ENCODE peak calls at places on chromosomes 2 and 18, in five cellular contexts. M is HepG2, E is PC-9, Q is neural progenitor cell, H is DND-41. S is an unnamed sample.

GRCh38 chr18:24913507-24914147 is 438.3 kb downstream of the ZNF521 start:
- DNase-seq in M (no peak), Q (no peak), E (no peak), H (no peak), S (no peak)

GRCh38 chr2:156399950-156400703 is 36.1 kb upstream of the GPD2 start:
- DNase-seq in Q (peak; percentile 80), E (peak; percentile 71), H (no peak), M (peak; percentile 55), S (peak; percentile 70)

GRCh38 chr2:211103989-211104388 is 547.6 kb downstream of the CPS1 start:
- DNase-seq in E (no peak), H (no peak), Q (no peak), M (no peak), S (no peak)

GRCh38 chr2:217731805-217732204 is 271.0 kb downstream of the TNS1 start:
- DNase-seq in Q (no peak), E (no peak), H (no peak), M (no peak), S (peak; percentile 45)

GRCh38 chr2:239265681-239266435 is 135.0 kb downstream of the HDAC4 start:
- DNase-seq in E (no peak), Q (no peak), M (no peak), H (no peak), S (no peak)

GRCh38 chr2:27211241-27211942 is 449 bp upstream of the ATRAID start:
- DNase-seq in M (no peak), H (no peak), E (peak; percentile 80), Q (no peak), S (no peak)

GRCh38 chr2:131031431-131031841 is 61.8 kb downstream of the FAM168B start:
- DNase-seq in Q (no peak), M (no peak), E (no peak), H (no peak), S (no peak)

GRCh38 chr18:9811978-9812377 is 73.8 kb upstream of the TXNDC2 start:
- DNase-seq in H (no peak), M (no peak), Q (no peak), E (no peak), S (no peak)

GRCh38 chr2:98563394-98563793 is 44.9 kb downstream of the COA5 start:
- DNase-seq in H (no peak), Q (no peak), M (no peak), E (no peak), S (no peak)

GRCh38 chr2:95007061-95007609 is 18.4 kb upstream of the MAL start:
- DNase-seq in H (no peak), M (no peak), E (no peak), Q (no peak), S (no peak)

GRCh38 chr2:235588750-235589149 is 94.9 kb downstream of the AGAP1 start:
- DNase-seq in Q (no peak), H (no peak), E (no peak), M (no peak), S (no peak)

GRCh38 chr18:33264566-33264965 is 176.0 kb downstream of the CCDC178 start:
- DNase-seq in E (no peak), H (no peak), Q (no peak), M (no peak), S (no peak)

GRCh38 chr2:31950946-31951562 is 59.8 kb downstream of the MEMO1 start:
- DNase-seq in M (no peak), Q (no peak), H (no peak), E (no peak), S (no peak)

GRCh38 chr2:200021449-200022114 is 66.2 kb downstream of the MAIP1 start:
- DNase-seq in M (no peak), Q (no peak), E (no peak), H (no peak), S (no peak)

GRCh38 chr18:58042826-58043362 is 1.1 kb upstream of the NEDD4L start:
- DNase-seq in M (no peak), Q (peak; percentile 31), H (no peak), E (no peak), S (peak; percentile 6)

GRCh38 chr2:27122791-27123190 is 824 bp upstream of the ABHD1 start:
- DNase-seq in M (no peak), Q (no peak), H (no peak), E (no peak), S (no peak)

GRCh38 chr2:172097557-172098131 is 5.1 kb downstream of the DLX2 start:
- DNase-seq in Q (peak; percentile 32), M (no peak), E (no peak), H (no peak), S (no peak)

GRCh38 chr2:115427436-115427835 is 985.0 kb downstream of the DPP10 start:
- DNase-seq in H (no peak), Q (no peak), M (no peak), E (no peak), S (no peak)

GRCh38 chr2:183000846-183001245 is 37.4 kb downstream of the NCKAP1 start:
- DNase-seq in M (no peak), E (no peak), H (no peak), Q (no peak), S (no peak)

GRCh38 chr2:73418343-73418742 is 32.7 kb downstream of the ALMS1 start:
- DNase-seq in Q (no peak), E (no peak), M (no peak), H (no peak), S (peak; percentile 92)

DNA sequence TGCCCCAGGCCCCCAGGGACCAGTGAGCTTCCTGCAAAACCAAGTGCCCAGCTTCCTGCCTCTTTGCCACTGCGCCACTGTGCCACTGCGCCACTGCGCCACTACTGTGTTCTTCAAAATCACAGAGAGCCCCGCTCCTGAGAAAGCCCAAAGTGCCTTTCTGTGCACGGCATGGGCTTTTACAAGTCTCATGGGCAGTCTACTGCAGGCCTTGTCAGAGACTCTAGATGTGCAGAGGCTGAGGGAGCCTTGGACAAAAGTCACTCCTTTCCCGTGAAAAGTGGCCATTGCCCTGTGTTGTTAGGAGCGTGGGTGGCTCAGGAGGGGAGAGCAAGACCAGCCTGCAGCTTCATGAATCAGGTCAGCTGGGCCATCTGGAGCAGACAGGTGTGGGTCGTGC is 180.5 kb downstream of the SMAD7 start:
- DNase-seq in H (peak; percentile 21), Q (no peak), M (no peak), E (no peak), S (no peak)
- TF ChIP-seq EZH2 in H (no peak), Q (no peak), M (no peak), E (no peak), S (no peak)

GRCh38 chr2:24337958-24338357 is 22.4 kb downstream of the ITSN2 start:
- DNase-seq in M (no peak), H (no peak), Q (no peak), E (no peak), S (no peak)
- TF ChIP-seq CTCF in M (peak; percentile 27), H (no peak), Q (no peak), E (no peak), S (no peak)

GRCh38 chr18:59275406-59275949 is 2.2 kb upstream of the RAX start:
- DNase-seq in M (no peak), Q (peak; percentile 69), E (no peak), H (no peak), S (no peak)

GRCh38 chr18:59276047-59276446 is 2.8 kb upstream of the RAX start:
- DNase-seq in M (no peak), Q (peak; percentile 97), H (no peak), E (no peak), S (no peak)

GRCh38 chr18:59272971-59273935 is at the start of gene RAX:
- DNase-seq in H (no peak), Q (peak; percentile 96), E (no peak), M (no peak), S (no peak)

GRCh38 chr18:59272221-59272888 is 899 bp downstream of the RAX start:
- DNase-seq in M (no peak), H (no peak), Q (peak; percentile 66), E (no peak), S (no peak)

DNA sequence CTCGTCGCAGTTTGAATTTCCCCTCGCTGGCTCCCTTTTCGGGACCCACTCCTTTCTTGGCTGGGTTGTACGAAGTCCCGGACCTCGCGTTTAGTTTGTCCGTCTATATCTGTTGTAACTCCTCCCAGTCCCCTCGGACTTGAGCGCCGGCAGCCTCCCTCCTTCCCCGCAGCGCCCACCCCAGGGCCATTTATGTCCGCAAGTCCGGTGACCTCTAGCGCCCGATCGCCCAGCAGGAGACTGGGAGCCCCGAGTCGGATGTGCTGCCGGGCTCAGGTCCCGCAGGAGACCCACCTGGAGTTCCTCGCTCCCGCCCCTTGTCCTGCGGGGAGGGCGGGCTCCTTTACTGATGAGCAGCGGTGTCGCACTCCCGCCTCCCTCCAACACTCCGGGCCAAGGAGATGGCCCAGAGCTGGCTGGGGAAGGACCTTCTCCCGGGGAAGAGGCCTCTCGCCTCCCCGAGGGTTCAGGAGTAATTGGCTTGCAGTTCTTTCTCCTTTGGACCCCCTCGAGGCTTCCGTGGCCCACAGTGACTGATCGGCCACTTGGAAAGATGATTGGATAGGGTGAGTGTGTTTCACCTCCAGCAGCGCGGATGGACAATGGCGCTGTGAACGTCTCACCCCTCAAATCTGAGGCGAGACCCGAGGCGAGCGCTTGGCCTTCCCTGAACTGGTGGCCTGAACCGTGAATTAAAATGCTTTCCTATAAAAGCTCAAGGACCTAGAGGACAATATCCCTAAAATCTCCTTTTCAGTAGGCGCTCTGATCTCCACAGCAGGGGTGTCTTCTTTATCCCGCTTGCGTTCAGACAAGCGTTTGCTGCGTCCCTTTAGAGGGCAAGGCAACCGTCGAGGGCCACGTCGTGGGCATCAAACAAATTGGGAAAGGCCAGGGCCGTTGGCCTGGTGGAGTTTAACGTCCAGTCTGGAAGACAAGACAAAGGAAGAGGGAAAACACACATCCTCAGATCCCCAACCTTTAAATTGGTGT is 978 bp upstream of the RAX start:
- DNase-seq in H (no peak), E (no peak), M (no peak), Q (peak; percentile 69), S (no peak)
- TF ChIP-seq EZH2 in H (no peak), E (no peak), M (no peak), Q (no peak), S (no peak)

GRCh38 chr2:45728458-45728942 is 77.0 kb downstream of the PRKCE start:
- DNase-seq in E (no peak), M (no peak), H (no peak), Q (no peak), S (no peak)

GRCh38 chr2:45731146-45731545 is 79.7 kb downstream of the PRKCE start:
- DNase-seq in Q (no peak), E (no peak), H (no peak), M (no peak), S (no peak)

GRCh38 chr2:45732436-45732835 is 81.0 kb downstream of the PRKCE start:
- DNase-seq in Q (no peak), E (no peak), M (no peak), H (no peak), S (no peak)

GRCh38 chr2:45732946-45733345 is 81.5 kb downstream of the PRKCE start:
- DNase-seq in E (no peak), H (no peak), M (no peak), Q (no peak), S (no peak)

DNA sequence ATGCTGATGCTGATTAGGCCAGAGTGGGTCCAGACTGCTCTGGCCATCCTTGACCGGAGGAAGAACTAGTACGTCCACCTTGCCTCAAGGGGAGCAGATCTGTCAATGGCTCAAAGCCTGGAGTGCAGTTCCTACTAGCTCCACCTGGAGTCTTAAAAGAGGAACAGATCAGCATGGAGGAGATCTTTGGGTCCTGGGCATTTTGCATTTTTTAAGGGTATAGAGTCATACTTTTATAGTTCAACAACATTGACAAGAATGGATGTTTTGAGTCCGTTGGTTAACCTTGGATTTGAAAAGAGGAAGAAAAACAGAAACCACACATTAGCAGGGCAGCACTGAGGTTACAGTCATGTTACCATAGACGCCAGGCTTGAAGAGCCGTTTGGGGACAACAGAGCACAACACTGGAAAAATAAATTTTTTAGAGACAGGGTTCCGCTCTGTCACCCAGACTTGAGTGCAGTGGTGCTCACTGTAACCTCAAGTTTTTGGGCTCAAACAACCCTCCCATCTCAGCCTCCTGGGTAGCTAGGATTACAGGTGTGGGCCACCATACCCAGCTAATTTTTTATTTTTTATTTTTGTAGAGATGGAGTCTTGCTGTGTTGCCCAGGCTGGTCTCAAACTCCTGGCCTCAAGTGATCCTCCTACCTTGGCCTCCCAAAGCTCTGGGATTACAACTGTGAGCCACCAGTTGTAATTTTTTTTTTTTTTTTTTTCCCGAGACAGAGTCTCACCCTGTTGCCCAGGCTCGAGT is 78.5 kb downstream of the PRKCE start:
- DNase-seq in M (peak; percentile 57), Q (peak; percentile 25), E (no peak), H (no peak), S (no peak)
- TF ChIP-seq CTCF in M (peak; percentile 49), Q (peak; percentile 33), E (peak; percentile 59), H (peak; percentile 30), S (peak; percentile 18)

S was measured in fibroblast of lung.